ENCODE peak calls at places on chromosomes 11 and 22, in four cellular contexts. One of them, this sample, is unnamed.

GRCh38 chr11:120024586-120024985 is 113.3 kb downstream of the TRIM29 start:
- DNase-seq in EL: no peak
- DNase-seq in NCI-H1436 treated with DMSO at 0.1 percent for 48 hours: no peak
- DNase-seq in mammary epithelial cell: no peak
- DNase-seq in this sample: no peak

GRCh38 chr11:33419956-33420355 is 162.8 kb downstream of the HIPK3 start:
- DNase-seq in EL: no peak
- DNase-seq in NCI-H1436 treated with DMSO at 0.1 percent for 48 hours: no peak
- DNase-seq in mammary epithelial cell: no peak
- DNase-seq in this sample: no peak

GRCh38 chr22:31240011-31240410 is 27.9 kb downstream of the LIMK2 start:
- DNase-seq in EL: peak
- DNase-seq in NCI-H1436 treated with DMSO at 0.1 percent for 48 hours: no peak
- DNase-seq in mammary epithelial cell: no peak
- DNase-seq in this sample: no peak

GRCh38 chr11:34395916-34396555 is 38.2 kb upstream of the ABTB2 start:
- DNase-seq in EL: peak
- DNase-seq in NCI-H1436 treated with DMSO at 0.1 percent for 48 hours: no peak
- DNase-seq in mammary epithelial cell: peak
- DNase-seq in this sample: peak

GRCh38 chr22:44638966-44639739 is 62.9 kb upstream of the PRR5 start:
- DNase-seq in EL: peak
- DNase-seq in NCI-H1436 treated with DMSO at 0.1 percent for 48 hours: no peak
- DNase-seq in mammary epithelial cell: no peak
- DNase-seq in this sample: no peak

GRCh38 chr22:32558681-32559355 is 84.2 kb downstream of the FBXO7 start:
- DNase-seq in EL: peak
- DNase-seq in NCI-H1436 treated with DMSO at 0.1 percent for 48 hours: no peak
- DNase-seq in mammary epithelial cell: peak
- DNase-seq in this sample: peak

GRCh38 chr11:59207988-59208432 is 4.7 kb downstream of the MPEG1 start:
- DNase-seq in EL: peak
- DNase-seq in NCI-H1436 treated with DMSO at 0.1 percent for 48 hours: no peak
- DNase-seq in mammary epithelial cell: peak
- DNase-seq in this sample: peak

GRCh38 chr11:45974806-45975205 is 52.4 kb downstream of the LARGE2 start:
- DNase-seq in EL: no peak
- DNase-seq in NCI-H1436 treated with DMSO at 0.1 percent for 48 hours: no peak
- DNase-seq in mammary epithelial cell: no peak
- DNase-seq in this sample: no peak

GRCh38 chr11:109851780-109852390 is 241.3 kb upstream of the ZC3H12C start:
- DNase-seq in EL: no peak
- DNase-seq in NCI-H1436 treated with DMSO at 0.1 percent for 48 hours: no peak
- DNase-seq in mammary epithelial cell: peak
- DNase-seq in this sample: no peak

GRCh38 chr11:4025248-4025956 is 69.2 kb upstream of the RRM1 start:
- DNase-seq in EL: peak
- DNase-seq in NCI-H1436 treated with DMSO at 0.1 percent for 48 hours: no peak
- DNase-seq in mammary epithelial cell: peak
- DNase-seq in this sample: no peak

GRCh38 chr11:1013628-1013935 is 22.9 kb downstream of the MUC6 start:
- DNase-seq in EL: no peak
- DNase-seq in NCI-H1436 treated with DMSO at 0.1 percent for 48 hours: no peak
- DNase-seq in mammary epithelial cell: no peak
- DNase-seq in this sample: no peak

GRCh38 chr11:121494355-121495099 is 41.8 kb upstream of the SORL1-AS1 start:
- DNase-seq in EL: no peak
- DNase-seq in NCI-H1436 treated with DMSO at 0.1 percent for 48 hours: no peak
- DNase-seq in mammary epithelial cell: no peak
- DNase-seq in this sample: no peak

GRCh38 chr11:2943711-2944118 is 14.5 kb upstream of the PHLDA2 start:
- DNase-seq in EL: no peak
- DNase-seq in NCI-H1436 treated with DMSO at 0.1 percent for 48 hours: no peak
- DNase-seq in mammary epithelial cell: no peak
- DNase-seq in this sample: no peak

GRCh38 chr11:10503777-10504176 is 37.2 kb downstream of the RNF141 start:
- DNase-seq in EL: no peak
- DNase-seq in NCI-H1436 treated with DMSO at 0.1 percent for 48 hours: no peak
- DNase-seq in mammary epithelial cell: no peak
- DNase-seq in this sample: no peak

GRCh38 chr11:118531597-118532084 is 649 bp downstream of the TMEM25 start:
- DNase-seq in EL: no peak
- DNase-seq in NCI-H1436 treated with DMSO at 0.1 percent for 48 hours: no peak
- DNase-seq in mammary epithelial cell: no peak
- DNase-seq in this sample: no peak

This sample was measured in foreskin keratinocyte.